ENCODE peak calls at places on chromosomes 5 and 9, in seven cellular contexts. One of them, this sample, is unnamed.

GRCh38 chr5:610744-611730 is 1.1 kb upstream of the CEP72 start:
- DNase-seq in SK-N-SH: no peak
- DNase-seq in HCT116: no peak
- DNase-seq in GM12878: no peak
- DNase-seq in H1: no peak
- DNase-seq in HepG2: no peak
- DNase-seq in K562: no peak
- DNase-seq in this sample: no peak

GRCh38 chr9:4955836-4956235 is 29.2 kb upstream of the JAK2 start:
- DNase-seq in K562: no peak
- DNase-seq in SK-N-SH: no peak
- DNase-seq in H1: no peak
- DNase-seq in GM12878: no peak
- DNase-seq in HCT116: no peak
- DNase-seq in HepG2: no peak
- DNase-seq in this sample: no peak

GRCh38 chr5:172926796-172927195 is 32.4 kb upstream of the RPL26L1 start:
- DNase-seq in HepG2: no peak
- DNase-seq in SK-N-SH: no peak
- DNase-seq in GM12878: no peak
- DNase-seq in H1: no peak
- DNase-seq in K562: peak
- DNase-seq in HCT116: no peak
- DNase-seq in this sample: no peak

GRCh38 chr5:59360130-59360555 is 533.4 kb downstream of the PDE4D start:
- DNase-seq in SK-N-SH: no peak
- DNase-seq in HepG2: no peak
- DNase-seq in HCT116: no peak
- DNase-seq in H1: no peak
- DNase-seq in K562: no peak
- DNase-seq in GM12878: no peak
- DNase-seq in this sample: no peak

GRCh38 chr5:142807378-142807911 is 37.3 kb downstream of the ARHGAP26 start:
- DNase-seq in HCT116: no peak
- DNase-seq in K562: no peak
- DNase-seq in GM12878: no peak
- DNase-seq in HepG2: peak
- DNase-seq in H1: no peak
- DNase-seq in SK-N-SH: no peak
- DNase-seq in this sample: no peak

GRCh38 chr5:177980776-177981175 is 15.3 kb downstream of the PROP1 start:
- DNase-seq in HCT116: no peak
- DNase-seq in GM12878: no peak
- DNase-seq in SK-N-SH: no peak
- DNase-seq in H1: no peak
- DNase-seq in K562: no peak
- DNase-seq in HepG2: no peak
- DNase-seq in this sample: no peak

GRCh38 chr5:163565931-163566608 is 60.7 kb downstream of the MAT2B start:
- DNase-seq in K562: no peak
- DNase-seq in HCT116: no peak
- DNase-seq in HepG2: peak
- DNase-seq in SK-N-SH: no peak
- DNase-seq in H1: peak
- DNase-seq in GM12878: peak
- DNase-seq in this sample: peak

GRCh38 chr9:37333288-37333687 is 89.2 kb upstream of the GRHPR start:
- DNase-seq in K562: peak
- DNase-seq in GM12878: no peak
- DNase-seq in HCT116: no peak
- DNase-seq in SK-N-SH: no peak
- DNase-seq in HepG2: no peak
- DNase-seq in H1: no peak
- DNase-seq in this sample: no peak

GRCh38 chr5:138752951-138753793 is at the start of gene CTNNA1:
- DNase-seq in H1: peak
- DNase-seq in HepG2: peak
- DNase-seq in K562: peak
- DNase-seq in GM12878: no peak
- DNase-seq in SK-N-SH: peak
- DNase-seq in HCT116: peak
- DNase-seq in this sample: peak

GRCh38 chr5:132238169-132238744 is 10.6 kb upstream of the P4HA2 start:
- DNase-seq in SK-N-SH: peak
- DNase-seq in H1: peak
- DNase-seq in HepG2: peak
- DNase-seq in GM12878: peak
- DNase-seq in K562: peak
- DNase-seq in HCT116: no peak
- DNase-seq in this sample: peak

GRCh38 chr5:75384218-75384617 is 47.2 kb downstream of the HMGCR start:
- DNase-seq in K562: no peak
- DNase-seq in HCT116: no peak
- DNase-seq in SK-N-SH: no peak
- DNase-seq in HepG2: no peak
- DNase-seq in H1: no peak
- DNase-seq in GM12878: no peak
- DNase-seq in this sample: no peak

GRCh38 chr9:108580021-108580439 is 275.8 kb downstream of the ACTL7B start:
- DNase-seq in SK-N-SH: no peak
- DNase-seq in GM12878: no peak
- DNase-seq in K562: no peak
- DNase-seq in HCT116: peak
- DNase-seq in H1: no peak
- DNase-seq in HepG2: peak
- DNase-seq in this sample: no peak

GRCh38 chr5:73155541-73156222 is 17.3 kb upstream of the TMEM174 start:
- DNase-seq in SK-N-SH: no peak
- DNase-seq in HepG2: no peak
- DNase-seq in H1: no peak
- DNase-seq in K562: no peak
- DNase-seq in HCT116: no peak
- DNase-seq in GM12878: no peak
- DNase-seq in this sample: no peak

GRCh38 chr5:84239509-84239908 is 145.2 kb downstream of the EDIL3 start:
- DNase-seq in GM12878: no peak
- DNase-seq in HepG2: no peak
- DNase-seq in HCT116: no peak
- DNase-seq in H1: no peak
- DNase-seq in SK-N-SH: no peak
- DNase-seq in K562: no peak
- DNase-seq in this sample: no peak

GRCh38 chr5:150624334-150625163 is 15.9 kb upstream of the SYNPO start:
- DNase-seq in HepG2: no peak
- DNase-seq in K562: peak
- DNase-seq in HCT116: no peak
- DNase-seq in H1: no peak
- DNase-seq in GM12878: no peak
- DNase-seq in SK-N-SH: peak
- DNase-seq in this sample: peak

GRCh38 chr5:32964246-32964645 is 253.1 kb downstream of the NPR3 start:
- DNase-seq in HCT116: no peak
- DNase-seq in SK-N-SH: no peak
- DNase-seq in K562: no peak
- DNase-seq in GM12878: no peak
- DNase-seq in HepG2: no peak
- DNase-seq in H1: no peak
- DNase-seq in this sample: no peak

GRCh38 chr5:10679336-10679988 is 81.6 kb downstream of the DAP start:
- DNase-seq in H1: no peak
- DNase-seq in SK-N-SH: no peak
- DNase-seq in GM12878: no peak
- DNase-seq in HepG2: no peak
- DNase-seq in K562: no peak
- DNase-seq in HCT116: no peak
- DNase-seq in this sample: no peak

GRCh38 chr5:55913396-55914140 is 62.4 kb downstream of the IL31RA start:
- DNase-seq in H1: peak
- DNase-seq in HCT116: no peak
- DNase-seq in HepG2: no peak
- DNase-seq in GM12878: no peak
- DNase-seq in K562: no peak
- DNase-seq in SK-N-SH: no peak
- DNase-seq in this sample: no peak

GRCh38 chr9:63816742-63817621 is 1468.0 kb downstream of the FOXD4L5 start:
- DNase-seq in GM12878: peak
- DNase-seq in HepG2: peak
- DNase-seq in K562: peak
- DNase-seq in H1: peak
- DNase-seq in HCT116: no peak
- DNase-seq in SK-N-SH: peak
- DNase-seq in this sample: peak

GRCh38 chr9:12329623-12329985 is 363.6 kb upstream of the TYRP1 start:
- DNase-seq in K562: no peak
- DNase-seq in HCT116: no peak
- DNase-seq in SK-N-SH: no peak
- DNase-seq in H1: no peak
- DNase-seq in GM12878: no peak
- DNase-seq in HepG2: no peak
- DNase-seq in this sample: no peak

GRCh38 chr5:87944553-87945320 is 323.9 kb downstream of the TMEM161B start:
- DNase-seq in H1: no peak
- DNase-seq in HepG2: no peak
- DNase-seq in HCT116: no peak
- DNase-seq in SK-N-SH: no peak
- DNase-seq in K562: no peak
- DNase-seq in GM12878: no peak
- DNase-seq in this sample: no peak

GRCh38 chr9:124260769-124261603 is 3.2 kb downstream of the NEK6 start:
- DNase-seq in GM12878: no peak
- DNase-seq in H1: no peak
- DNase-seq in K562: no peak
- DNase-seq in HepG2: peak
- DNase-seq in SK-N-SH: no peak
- DNase-seq in HCT116: no peak
- DNase-seq in this sample: peak

GRCh38 chr9:124257070-124257864 is 482 bp upstream of the NEK6 start:
- DNase-seq in H1: peak
- DNase-seq in SK-N-SH: no peak
- DNase-seq in HCT116: no peak
- DNase-seq in HepG2: no peak
- DNase-seq in K562: no peak
- DNase-seq in GM12878: no peak
- DNase-seq in this sample: no peak

GRCh38 chr9:124258765-124259272 is 1.1 kb downstream of the NEK6 start:
- DNase-seq in HCT116: no peak
- DNase-seq in GM12878: no peak
- DNase-seq in HepG2: peak
- DNase-seq in SK-N-SH: no peak
- DNase-seq in K562: no peak
- DNase-seq in H1: peak
- DNase-seq in this sample: no peak

GRCh38 chr9:124257865-124258764 is at the start of gene NEK6:
- DNase-seq in HCT116: no peak
- DNase-seq in GM12878: no peak
- DNase-seq in SK-N-SH: peak
- DNase-seq in H1: no peak
- DNase-seq in HepG2: no peak
- DNase-seq in K562: peak
- DNase-seq in this sample: peak

DNA sequence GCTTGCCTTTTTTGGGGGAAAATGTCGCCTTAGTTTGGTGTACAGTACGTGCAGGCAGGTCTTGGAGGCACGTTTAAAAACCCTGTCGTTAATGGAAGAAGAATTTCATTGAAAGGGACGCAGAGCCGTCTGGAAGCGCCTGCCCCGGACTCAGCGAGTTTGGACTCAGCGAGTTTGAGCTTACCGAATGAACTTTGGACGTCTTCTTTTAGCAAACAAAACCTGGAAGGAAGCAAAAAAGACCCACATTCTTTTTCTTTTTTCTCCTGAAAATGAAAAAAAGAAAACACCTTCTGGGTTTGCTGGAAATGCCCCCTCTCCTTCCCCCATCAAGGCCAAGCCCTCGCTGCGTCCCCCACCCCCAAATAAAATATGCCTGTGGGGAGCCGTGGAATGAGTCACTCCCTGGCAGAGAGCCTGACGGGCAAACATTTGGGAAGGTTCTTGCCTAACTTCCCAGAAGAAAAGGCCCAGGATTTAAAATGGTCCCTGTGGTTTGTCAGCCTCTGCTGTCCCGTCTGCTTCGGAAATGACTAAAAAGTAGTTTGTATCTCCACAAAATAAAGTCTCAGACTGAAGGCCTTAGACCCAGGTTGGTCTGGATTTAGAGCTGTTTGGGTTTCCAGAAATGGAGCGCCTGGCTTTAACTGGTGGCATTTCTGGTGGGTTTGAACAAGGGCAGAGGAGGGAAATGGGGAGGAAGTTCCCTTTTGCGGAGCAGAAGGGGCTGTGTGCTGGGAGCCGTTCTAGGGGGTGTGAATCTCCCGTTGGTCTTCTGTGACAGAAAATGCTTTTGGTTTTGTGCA is 1.7 kb downstream of the NEK6 start:
- DNase-seq in HCT116: peak
- DNase-seq in GM12878: no peak
- DNase-seq in SK-N-SH: no peak
- DNase-seq in H1: no peak
- DNase-seq in K562: no peak
- DNase-seq in HepG2: peak
- DNase-seq in this sample: peak
- TF ChIP-seq JUND in HCT116: no peak
- TF ChIP-seq JUND in GM12878: no peak
- TF ChIP-seq JUND in SK-N-SH: peak
- TF ChIP-seq JUND in H1: no peak
- TF ChIP-seq JUND in K562: peak
- TF ChIP-seq JUND in HepG2: peak
- TF ChIP-seq JUND in this sample: peak

GRCh38 chr9:93468763-93469456 is 15.5 kb upstream of the FAM120AOS start:
- DNase-seq in H1: no peak
- DNase-seq in SK-N-SH: no peak
- DNase-seq in HepG2: no peak
- DNase-seq in HCT116: no peak
- DNase-seq in GM12878: no peak
- DNase-seq in K562: no peak
- DNase-seq in this sample: no peak
- TF ChIP-seq JUND in H1: no peak
- TF ChIP-seq JUND in SK-N-SH: no peak
- TF ChIP-seq JUND in HepG2: no peak
- TF ChIP-seq JUND in HCT116: no peak
- TF ChIP-seq JUND in GM12878: no peak
- TF ChIP-seq JUND in K562: no peak
- TF ChIP-seq JUND in this sample: no peak

GRCh38 chr5:180179399-180180197 is 29.4 kb downstream of the RASGEF1C start:
- DNase-seq in HepG2: no peak
- DNase-seq in H1: no peak
- DNase-seq in GM12878: no peak
- DNase-seq in HCT116: no peak
- DNase-seq in K562: peak
- DNase-seq in SK-N-SH: no peak
- DNase-seq in this sample: no peak
- TF ChIP-seq JUND in HepG2: no peak
- TF ChIP-seq JUND in H1: no peak
- TF ChIP-seq JUND in GM12878: no peak
- TF ChIP-seq JUND in HCT116: no peak
- TF ChIP-seq JUND in K562: no peak
- TF ChIP-seq JUND in SK-N-SH: no peak
- TF ChIP-seq JUND in this sample: no peak

DNA sequence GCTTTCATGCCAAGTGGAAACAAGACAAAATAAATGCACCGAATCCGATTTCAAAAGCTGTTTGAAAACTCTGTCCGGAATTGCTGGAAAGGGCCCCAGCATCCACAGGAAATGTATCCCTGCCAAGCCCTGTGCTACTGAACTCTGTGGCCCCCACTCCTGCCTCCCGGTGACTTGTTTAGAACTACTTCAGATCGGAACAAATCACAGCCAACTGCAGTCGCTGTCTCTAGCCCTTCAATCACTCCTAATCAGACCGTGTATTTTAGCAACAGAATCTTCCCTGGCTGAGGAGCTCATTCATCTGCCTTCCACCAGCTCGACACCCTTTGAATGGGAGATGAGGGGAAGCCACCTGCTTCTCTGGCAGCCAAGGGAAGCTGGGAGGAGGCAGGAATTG is 94.1 kb downstream of the KCNIP1 start:
- DNase-seq in HepG2: no peak
- DNase-seq in K562: no peak
- DNase-seq in H1: no peak
- DNase-seq in SK-N-SH: no peak
- DNase-seq in HCT116: no peak
- DNase-seq in GM12878: no peak
- DNase-seq in this sample: no peak
- TF ChIP-seq JUND in HepG2: no peak
- TF ChIP-seq JUND in K562: no peak
- TF ChIP-seq JUND in H1: no peak
- TF ChIP-seq JUND in SK-N-SH: no peak
- TF ChIP-seq JUND in HCT116: no peak
- TF ChIP-seq JUND in GM12878: no peak
- TF ChIP-seq JUND in this sample: no peak

This sample was measured in T47D.